ENCODE peak calls at places on chromosomes 6 and 20, in seven cellular contexts. L, I, Q, A, C, P and V are unnamed samples.

GRCh38 chr20:37903317-37904007 is 535 bp downstream of the VSTM2L start:
- DNase-seq in C (no peak), A (no peak), Q (no peak), L (no peak), I (no peak), P (no peak), V (no peak)

GRCh38 chr20:6103301-6103700 is 19.5 kb downstream of the FERMT1 start:
- DNase-seq in P (no peak), I (no peak), C (no peak), A (no peak), L (no peak), Q (no peak), V (no peak)

GRCh38 chr20:45044084-45044573 is 56.8 kb downstream of the KCNS1 start:
- DNase-seq in Q (peak; percentile 35), L (peak; percentile 53), A (peak; percentile 66), I (no peak), P (no peak), C (peak; percentile 95), V (no peak)

GRCh38 chr20:31602779-31603441 is 2.2 kb upstream of the ID1 start:
- DNase-seq in C (peak; percentile 71), P (no peak), I (no peak), A (no peak), L (no peak), Q (no peak), V (no peak)

GRCh38 chr6:44787254-44787844 is 399.8 kb downstream of the CDC5L start:
- DNase-seq in C (no peak), A (no peak), Q (no peak), I (no peak), P (no peak), L (no peak), V (no peak)

GRCh38 chr20:8401491-8401890 is 269.4 kb downstream of the PLCB1 start:
- DNase-seq in I (no peak), C (peak; percentile 41), P (no peak), Q (no peak), A (no peak), L (no peak), V (no peak)

GRCh38 chr6:159691133-159691962 is 1.7 kb downstream of the SOD2 start:
- DNase-seq in P (no peak), I (no peak), C (peak; percentile 97), Q (peak; percentile 53), A (peak; percentile 79), L (peak; percentile 13), V (no peak)

GRCh38 chr6:18211338-18211737 is 53.0 kb downstream of the DEK start:
- DNase-seq in I (no peak), A (no peak), L (no peak), C (no peak), Q (no peak), P (no peak), V (no peak)

GRCh38 chr6:79548310-79548709 is 11.1 kb upstream of the LCA5 start:
- DNase-seq in I (no peak), P (no peak), A (no peak), Q (no peak), C (no peak), L (no peak), V (no peak)

GRCh38 chr20:37350655-37351574 is 5.0 kb downstream of the SRC start:
- DNase-seq in I (no peak), C (no peak), Q (no peak), A (no peak), L (no peak), P (no peak), V (no peak)

GRCh38 chr20:13085275-13085674 is 76.5 kb downstream of the SPTLC3 start:
- DNase-seq in I (no peak), Q (no peak), L (no peak), A (no peak), C (no peak), P (no peak), V (no peak)

GRCh38 chr6:65410309-65410708 is 296.7 kb downstream of the EYS start:
- DNase-seq in P (no peak), C (no peak), I (no peak), A (no peak), Q (no peak), L (no peak), V (no peak)

GRCh38 chr20:61451953-61452352 is 199.9 kb downstream of the CDH4 start:
- DNase-seq in Q (no peak), L (no peak), I (no peak), C (no peak), A (no peak), P (no peak), V (no peak)

GRCh38 chr20:33154252-33154651 is 13.7 kb upstream of the BPIFA2 start:
- DNase-seq in C (no peak), A (no peak), I (no peak), Q (no peak), P (no peak), L (no peak), V (no peak)

GRCh38 chr6:11393713-11394627 is 143.6 kb upstream of the TMEM170B start:
- DNase-seq in I (no peak), L (no peak), P (no peak), C (peak; percentile 43), Q (no peak), A (no peak), V (no peak)

GRCh38 chr6:149077208-149077607 is 240.3 kb upstream of the TAB2 start:
- DNase-seq in P (no peak), L (no peak), C (peak; percentile 61), I (no peak), Q (no peak), A (peak; percentile 80), V (no peak)

GRCh38 chr20:14865169-14865568 is 527.8 kb upstream of the FLRT3 start:
- DNase-seq in C (no peak), L (no peak), I (no peak), P (no peak), A (no peak), Q (no peak), V (no peak)

GRCh38 chr6:1767481-1768246 is 157.9 kb downstream of the FOXC1 start:
- DNase-seq in A (no peak), I (no peak), Q (peak; percentile 49), C (peak; percentile 93), L (no peak), P (no peak), V (no peak)

GRCh38 chr20:24729896-24730605 is 219.0 kb upstream of the CST7 start:
- DNase-seq in P (no peak), C (no peak), Q (no peak), L (no peak), I (no peak), A (no peak), V (no peak)

GRCh38 chr20:48478370-48478769 is 349.4 kb downstream of the PREX1 start:
- DNase-seq in A (no peak), L (no peak), I (no peak), P (no peak), C (no peak), Q (no peak), V (no peak)

GRCh38 chr6:31836676-31837611 is 9.4 kb downstream of the HSPA1B start:
- DNase-seq in C (peak; percentile 76), I (no peak), L (no peak), A (no peak), P (no peak), Q (no peak), V (no peak)

GRCh38 chr6:11197846-11198245 is 34.6 kb downstream of the NEDD9 start:
- DNase-seq in C (no peak), L (no peak), A (no peak), I (no peak), P (no peak), Q (no peak), V (no peak)

GRCh38 chr6:169092375-169092774 is 161.3 kb downstream of the THBS2 start:
- DNase-seq in A (no peak), I (no peak), P (no peak), L (peak; percentile 69), C (no peak), Q (no peak), V (no peak)

GRCh38 chr6:113018351-113019151 is 671.4 kb downstream of the RFPL4B start:
- DNase-seq in Q (peak; percentile 22), L (no peak), A (peak; percentile 98), C (peak; percentile 79), I (no peak), P (no peak), V (no peak)

GRCh38 chr6:37168809-37169457 is 1.0 kb upstream of the PIM1 start:
- DNase-seq in L (peak; percentile 47), C (peak; percentile 88), P (no peak), I (no peak), A (no peak), Q (no peak), V (no peak)

GRCh38 chr6:108482559-108482958 is 78.2 kb upstream of the FOXO3 start:
- DNase-seq in I (no peak), C (no peak), A (no peak), L (no peak), P (no peak), Q (no peak), V (no peak)

GRCh38 chr6:44738652-44739141 is 351.2 kb downstream of the CDC5L start:
- DNase-seq in I (no peak), Q (no peak), P (no peak), C (peak; percentile 26), A (no peak), L (no peak), V (no peak)

GRCh38 chr6:52534966-52535390 is 41.9 kb downstream of the TRAM2 start:
- DNase-seq in L (no peak), C (no peak), P (no peak), I (no peak), A (no peak), Q (no peak), V (no peak)

GRCh38 chr20:20455945-20456344 is 88.0 kb downstream of the INSM1 start:
- DNase-seq in L (no peak), A (no peak), P (no peak), Q (no peak), C (no peak), I (no peak), V (no peak)